ENCODE peak calls at places on chromosomes 16 and 17, in nine cellular contexts. J is GM12878; K is heart left ventricle; S is left lung; D is CD8-positive, alpha-beta T cell; Q is A549; B is Panc1; F is right lobe of liver; O is heart right ventricle. R is an unnamed sample.

GRCh38 chr17:78401246-78401645 is 22.8 kb downstream of the PGS1 start:
- ATAC-seq in J (no peak), K (no peak), S (no peak), D (no peak), Q (no peak), B (no peak), F (no peak), O (no peak), R (no peak)

GRCh38 chr17:74116087-74116717 is 87.3 kb upstream of the RPL38 start:
- ATAC-seq in J (no peak), K (no peak), S (peak), D (no peak), Q (no peak), B (no peak), F (no peak), O (no peak), R (no peak)

GRCh38 chr17:79658811-79659207 is 48.0 kb upstream of the RBFOX3 start:
- ATAC-seq in J (peak), K (no peak), S (peak), D (no peak), Q (peak), B (peak), F (peak), O (no peak), R (no peak)

GRCh38 chr17:31130286-31131224 is 35.8 kb downstream of the NF1 start:
- ATAC-seq in J (no peak), K (peak), S (no peak), D (no peak), Q (peak), B (peak), F (peak), O (peak), R (no peak)

GRCh38 chr16:9107025-9107970 is 15.9 kb downstream of the HAPSTR1 start:
- ATAC-seq in J (peak), K (no peak), S (no peak), D (no peak), Q (peak), B (peak), F (no peak), O (peak), R (no peak)

GRCh38 chr17:36204724-36205500 is 6.0 kb upstream of the CCL4L2 start:
- ATAC-seq in J (no peak), K (no peak), S (no peak), D (no peak), Q (no peak), B (no peak), F (no peak), O (no peak), R (no peak)

GRCh38 chr17:58191259-58191896 is 1.1 kb upstream of the EPX start:
- ATAC-seq in J (no peak), K (no peak), S (no peak), D (no peak), Q (peak), B (no peak), F (no peak), O (no peak), R (no peak)

GRCh38 chr17:27224526-27225315 is 69.2 kb upstream of the WSB1 start:
- ATAC-seq in J (no peak), K (no peak), S (no peak), D (no peak), Q (no peak), B (no peak), F (no peak), O (no peak), R (no peak)

GRCh38 chr16:79943738-79944137 is 343.2 kb upstream of the MAF start:
- ATAC-seq in J (no peak), K (peak), S (no peak), D (no peak), Q (no peak), B (no peak), F (no peak), O (peak), R (no peak)

GRCh38 chr16:3036726-3037315 is at the start of gene BICDL2:
- ATAC-seq in J (no peak), K (no peak), S (peak), D (no peak), Q (no peak), B (no peak), F (no peak), O (no peak), R (no peak)

GRCh38 chr16:25872369-25873070 is 180.8 kb downstream of the HS3ST4 start:
- ATAC-seq in J (no peak), K (no peak), S (no peak), D (no peak), Q (no peak), B (no peak), F (no peak), O (no peak), R (no peak)

GRCh38 chr17:3877220-3877619 is 15.6 kb downstream of the CAMKK1 start:
- ATAC-seq in J (no peak), K (no peak), S (no peak), D (no peak), Q (no peak), B (no peak), F (no peak), O (no peak), R (no peak)

GRCh38 chr16:30018731-30019158 is 4.3 kb upstream of the C16orf92 start:
- ATAC-seq in J (no peak), K (no peak), S (no peak), D (no peak), Q (no peak), B (no peak), F (no peak), O (no peak), R (no peak)

GRCh38 chr16:7177875-7178274 is 154.8 kb upstream of the RBFOX1 start:
- ATAC-seq in J (no peak), K (no peak), S (no peak), D (no peak), Q (no peak), B (no peak), F (no peak), O (no peak), R (no peak)

GRCh38 chr17:52410781-52411180 is 252.3 kb upstream of the CA10 start:
- ATAC-seq in J (no peak), K (no peak), S (peak), D (no peak), Q (no peak), B (no peak), F (no peak), O (no peak), R (no peak)

GRCh38 chr16:86987746-86988670 is 329.2 kb downstream of the C16orf95 start:
- ATAC-seq in J (no peak), K (peak), S (no peak), D (no peak), Q (peak), B (peak), F (no peak), O (peak), R (no peak)

DNA sequence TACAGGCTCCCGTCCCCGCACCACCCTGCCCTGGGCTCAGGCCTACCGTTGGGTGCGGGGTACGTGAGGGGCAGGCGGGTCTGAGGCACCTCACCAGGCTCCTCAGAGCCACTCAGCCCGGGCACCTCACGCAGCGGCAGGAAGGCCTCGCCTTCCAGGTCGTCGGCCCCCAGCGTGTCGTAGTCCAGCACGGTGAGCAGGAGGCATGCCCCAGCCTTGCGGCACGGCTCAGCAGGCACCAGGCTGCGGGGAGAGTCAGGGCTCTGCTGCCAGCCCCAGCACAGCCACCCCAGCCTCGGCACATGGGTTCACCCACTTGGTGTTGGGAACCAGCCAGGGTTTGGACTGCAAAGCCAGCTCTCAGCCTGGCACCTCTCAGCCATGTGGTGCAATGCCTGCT is 15.5 kb downstream of the UNC13D start:
- ATAC-seq in J (no peak), K (no peak), S (no peak), D (no peak), Q (no peak), B (no peak), F (no peak), O (no peak), R (no peak)
- TF ChIP-seq CTCF in J (no peak), K (no peak), S (no peak), D (no peak), Q (no peak), B (no peak), F (no peak), O (no peak), R (no peak)

DNA sequence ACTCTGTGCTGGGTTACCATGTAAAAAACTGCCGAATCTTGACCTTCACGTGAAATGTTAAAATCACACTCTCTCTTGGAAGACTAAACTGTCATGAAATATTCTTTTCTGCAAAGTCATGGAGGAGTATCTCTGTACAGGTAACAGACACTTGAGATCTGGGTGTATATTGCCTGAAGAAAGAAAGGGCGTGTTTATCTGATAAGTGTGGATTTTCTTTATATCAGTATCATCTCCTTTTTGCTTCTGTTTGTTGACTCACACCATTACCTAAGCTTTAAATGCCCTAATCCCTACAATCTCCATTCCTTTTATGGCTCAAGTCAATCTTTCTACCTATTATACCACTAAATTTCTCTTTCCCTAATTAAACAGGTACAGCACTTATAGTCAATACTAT is 673.2 kb upstream of the SOX9 start:
- ATAC-seq in J (no peak), K (no peak), S (no peak), D (no peak), Q (no peak), B (no peak), F (no peak), O (no peak), R (no peak)
- H3K4me3 ChIP-seq in J (no peak), K (no peak), S (no peak), D (no peak), Q (no peak), B (no peak), F (no peak), O (no peak), R (no peak)

DNA sequence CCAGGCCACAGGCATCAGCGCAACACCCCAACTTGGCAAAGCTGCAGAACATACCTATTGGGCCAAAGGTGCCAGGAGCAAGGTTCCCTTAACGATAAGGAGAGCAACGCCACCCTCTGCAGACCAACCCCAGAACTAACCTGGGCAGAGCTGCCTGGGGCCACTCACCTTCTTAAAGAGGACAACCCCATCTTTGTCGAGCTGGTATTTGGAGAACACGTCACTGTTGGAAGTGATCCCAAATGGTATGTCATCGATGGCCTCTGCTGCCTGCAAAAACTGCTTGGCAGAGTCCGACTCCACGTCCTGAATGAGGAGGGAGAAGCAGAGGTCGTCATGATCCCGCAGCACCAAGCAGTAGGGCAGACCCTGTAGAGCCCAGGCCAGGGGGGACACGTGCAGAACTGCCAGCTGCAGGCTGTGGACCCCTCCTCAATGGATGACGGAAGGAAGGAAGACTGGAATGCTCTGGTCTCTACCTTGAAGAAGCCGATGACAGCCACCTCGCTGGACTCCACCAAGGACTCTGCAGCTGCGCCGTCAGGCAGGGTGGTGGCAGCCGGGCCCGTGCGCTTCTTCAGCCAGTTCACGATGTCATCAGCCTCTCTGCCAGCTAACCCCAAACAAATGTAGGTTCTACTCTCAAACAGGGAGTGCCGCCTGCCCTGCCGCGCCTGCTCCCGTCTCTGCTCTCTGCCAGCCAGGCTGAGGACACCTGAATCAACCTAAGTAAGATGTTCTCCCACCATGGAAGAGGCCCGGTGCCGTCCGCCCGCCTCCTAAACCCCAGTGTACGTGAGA is 5.2 kb downstream of the P4HB start:
- ATAC-seq in J (peak), K (peak), S (peak), D (peak), Q (peak), B (peak), F (peak), O (peak), R (no peak)
- TF ChIP-seq CTCF in J (no peak), K (no peak), S (no peak), D (no peak), Q (no peak), B (no peak), F (peak), O (no peak), R (no peak)

GRCh38 chr16:72894291-72895151 is 153.4 kb downstream of the ZFHX3 start:
- ATAC-seq in J (no peak), K (peak), S (no peak), D (no peak), Q (no peak), B (no peak), F (no peak), O (peak), R (no peak)
- H3K4me3 ChIP-seq in J (no peak), K (no peak), S (no peak), D (no peak), Q (no peak), B (no peak), F (no peak), O (no peak), R (no peak)

GRCh38 chr16:27476240-27476639 is 73.5 kb downstream of the GTF3C1 start:
- ATAC-seq in J (no peak), K (no peak), S (no peak), D (no peak), Q (no peak), B (no peak), F (no peak), O (no peak), R (no peak)
- TF ChIP-seq CTCF in J (no peak), K (no peak), S (no peak), D (no peak), Q (no peak), B (no peak), F (no peak), O (no peak), R (no peak)